ENCODE peak calls at places on chromosomes 3 and 15, in nine cellular contexts. One of them, this sample, is unnamed.

GRCh38 chr15:79938143-79938542 is 32.9 kb downstream of the BCL2A1 start:
- DNase-seq in activated B cell treated with CpG ODN at 0.5 μM for 24 hours: no peak
- DNase-seq in psoas muscle: no peak
- DNase-seq in endodermal cell: no peak
- DNase-seq in fibroblast of mammary gland: no peak
- DNase-seq in esophagus muscularis mucosa: no peak
- DNase-seq in GM23338: no peak
- DNase-seq in AG04450: no peak
- DNase-seq in upper lobe of right lung: no peak
- DNase-seq in this sample: no peak

GRCh38 chr3:51962854-51963530 is 4.3 kb downstream of the PCBP4 start:
- DNase-seq in activated B cell treated with CpG ODN at 0.5 μM for 24 hours: no peak
- DNase-seq in psoas muscle: no peak
- DNase-seq in endodermal cell: peak
- DNase-seq in fibroblast of mammary gland: no peak
- DNase-seq in esophagus muscularis mucosa: no peak
- DNase-seq in GM23338: no peak
- DNase-seq in AG04450: no peak
- DNase-seq in upper lobe of right lung: no peak
- DNase-seq in this sample: no peak

GRCh38 chr3:181823716-181824115 is 112.0 kb downstream of the SOX2 start:
- DNase-seq in activated B cell treated with CpG ODN at 0.5 μM for 24 hours: no peak
- DNase-seq in psoas muscle: no peak
- DNase-seq in endodermal cell: no peak
- DNase-seq in fibroblast of mammary gland: no peak
- DNase-seq in esophagus muscularis mucosa: no peak
- DNase-seq in GM23338: no peak
- DNase-seq in AG04450: no peak
- DNase-seq in upper lobe of right lung: no peak
- DNase-seq in this sample: no peak

GRCh38 chr3:171101982-171102610 is 75.6 kb upstream of the SLC2A2 start:
- DNase-seq in activated B cell treated with CpG ODN at 0.5 μM for 24 hours: no peak
- DNase-seq in psoas muscle: no peak
- DNase-seq in endodermal cell: no peak
- DNase-seq in fibroblast of mammary gland: peak
- DNase-seq in esophagus muscularis mucosa: no peak
- DNase-seq in GM23338: no peak
- DNase-seq in AG04450: no peak
- DNase-seq in upper lobe of right lung: no peak
- DNase-seq in this sample: no peak

GRCh38 chr3:48294611-48295263 is 38.7 kb downstream of the SPINK8 start:
- DNase-seq in activated B cell treated with CpG ODN at 0.5 μM for 24 hours: no peak
- DNase-seq in psoas muscle: no peak
- DNase-seq in endodermal cell: no peak
- DNase-seq in fibroblast of mammary gland: no peak
- DNase-seq in esophagus muscularis mucosa: no peak
- DNase-seq in GM23338: no peak
- DNase-seq in AG04450: no peak
- DNase-seq in upper lobe of right lung: no peak
- DNase-seq in this sample: no peak

GRCh38 chr3:8416965-8417364 is 84.7 kb upstream of the LMCD1 start:
- DNase-seq in activated B cell treated with CpG ODN at 0.5 μM for 24 hours: no peak
- DNase-seq in psoas muscle: no peak
- DNase-seq in endodermal cell: peak
- DNase-seq in fibroblast of mammary gland: peak
- DNase-seq in esophagus muscularis mucosa: no peak
- DNase-seq in GM23338: peak
- DNase-seq in AG04450: no peak
- DNase-seq in upper lobe of right lung: peak
- DNase-seq in this sample: no peak

GRCh38 chr3:5084224-5084623 is 37.9 kb upstream of the ARL8B start:
- DNase-seq in activated B cell treated with CpG ODN at 0.5 μM for 24 hours: no peak
- DNase-seq in psoas muscle: no peak
- DNase-seq in endodermal cell: no peak
- DNase-seq in fibroblast of mammary gland: no peak
- DNase-seq in esophagus muscularis mucosa: no peak
- DNase-seq in GM23338: no peak
- DNase-seq in AG04450: no peak
- DNase-seq in upper lobe of right lung: no peak
- DNase-seq in this sample: no peak

GRCh38 chr3:195082811-195083210 is 188.1 kb downstream of the XXYLT1 start:
- DNase-seq in activated B cell treated with CpG ODN at 0.5 μM for 24 hours: no peak
- DNase-seq in psoas muscle: peak
- DNase-seq in endodermal cell: no peak
- DNase-seq in fibroblast of mammary gland: no peak
- DNase-seq in esophagus muscularis mucosa: no peak
- DNase-seq in GM23338: no peak
- DNase-seq in AG04450: no peak
- DNase-seq in upper lobe of right lung: no peak
- DNase-seq in this sample: no peak

GRCh38 chr3:143138948-143139347 is 19.4 kb downstream of the CHST2 start:
- DNase-seq in activated B cell treated with CpG ODN at 0.5 μM for 24 hours: no peak
- DNase-seq in psoas muscle: no peak
- DNase-seq in endodermal cell: no peak
- DNase-seq in fibroblast of mammary gland: no peak
- DNase-seq in esophagus muscularis mucosa: no peak
- DNase-seq in GM23338: no peak
- DNase-seq in AG04450: no peak
- DNase-seq in upper lobe of right lung: no peak
- DNase-seq in this sample: no peak

GRCh38 chr3:177905173-177905894 is 630.9 kb upstream of the KCNMB2 start:
- DNase-seq in activated B cell treated with CpG ODN at 0.5 μM for 24 hours: no peak
- DNase-seq in psoas muscle: no peak
- DNase-seq in endodermal cell: no peak
- DNase-seq in fibroblast of mammary gland: peak
- DNase-seq in esophagus muscularis mucosa: no peak
- DNase-seq in GM23338: no peak
- DNase-seq in AG04450: peak
- DNase-seq in upper lobe of right lung: no peak
- DNase-seq in this sample: no peak

DNA sequence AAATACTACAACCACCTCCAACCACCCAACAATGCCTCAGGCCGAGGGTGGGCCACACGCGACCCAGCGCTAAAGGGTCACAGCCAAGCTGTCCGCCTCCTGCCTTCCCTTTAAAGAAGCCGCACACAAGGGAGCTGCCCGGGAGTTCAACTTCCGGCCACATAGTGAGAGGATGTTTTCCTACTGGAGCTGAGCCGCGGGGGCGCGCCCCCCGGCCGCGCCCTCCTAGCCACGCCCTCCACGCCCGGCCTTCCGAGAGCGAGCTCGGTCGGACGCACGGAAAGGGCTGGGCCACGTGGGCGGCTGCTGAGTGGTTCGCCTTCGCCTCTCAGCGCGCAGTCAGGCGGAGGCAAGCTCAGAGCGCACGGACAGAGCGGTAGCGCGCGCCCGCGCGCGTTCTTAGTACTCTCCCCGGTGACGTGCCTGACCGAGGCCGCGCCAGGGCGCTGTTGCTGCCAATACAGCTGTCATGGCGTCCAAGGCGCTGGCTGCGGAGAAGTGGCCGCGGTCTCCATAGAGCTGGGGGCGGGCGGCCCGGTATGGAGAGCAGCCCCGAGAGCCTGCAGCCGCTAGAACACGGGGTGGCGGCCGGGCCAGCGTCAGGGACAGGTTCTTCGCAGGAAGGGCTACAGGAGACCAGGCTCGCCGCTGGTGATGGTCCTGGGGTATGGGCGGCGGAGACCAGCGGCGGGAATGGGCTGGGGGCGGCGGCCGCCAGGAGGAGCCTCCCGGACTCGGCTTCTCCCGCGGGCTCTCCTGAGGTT is at the start of gene MINDY2:
- DNase-seq in activated B cell treated with CpG ODN at 0.5 μM for 24 hours: peak
- DNase-seq in psoas muscle: peak
- DNase-seq in endodermal cell: peak
- DNase-seq in fibroblast of mammary gland: peak
- DNase-seq in esophagus muscularis mucosa: peak
- DNase-seq in GM23338: peak
- DNase-seq in AG04450: peak
- DNase-seq in upper lobe of right lung: peak
- DNase-seq in this sample: peak
- TF ChIP-seq CTCF in activated B cell treated with CpG ODN at 0.5 μM for 24 hours: no peak
- TF ChIP-seq CTCF in psoas muscle: peak
- TF ChIP-seq CTCF in endodermal cell: peak
- TF ChIP-seq CTCF in fibroblast of mammary gland: no peak
- TF ChIP-seq CTCF in esophagus muscularis mucosa: peak
- TF ChIP-seq CTCF in GM23338: peak
- TF ChIP-seq CTCF in AG04450: peak
- TF ChIP-seq CTCF in upper lobe of right lung: peak
- TF ChIP-seq CTCF in this sample: peak

DNA sequence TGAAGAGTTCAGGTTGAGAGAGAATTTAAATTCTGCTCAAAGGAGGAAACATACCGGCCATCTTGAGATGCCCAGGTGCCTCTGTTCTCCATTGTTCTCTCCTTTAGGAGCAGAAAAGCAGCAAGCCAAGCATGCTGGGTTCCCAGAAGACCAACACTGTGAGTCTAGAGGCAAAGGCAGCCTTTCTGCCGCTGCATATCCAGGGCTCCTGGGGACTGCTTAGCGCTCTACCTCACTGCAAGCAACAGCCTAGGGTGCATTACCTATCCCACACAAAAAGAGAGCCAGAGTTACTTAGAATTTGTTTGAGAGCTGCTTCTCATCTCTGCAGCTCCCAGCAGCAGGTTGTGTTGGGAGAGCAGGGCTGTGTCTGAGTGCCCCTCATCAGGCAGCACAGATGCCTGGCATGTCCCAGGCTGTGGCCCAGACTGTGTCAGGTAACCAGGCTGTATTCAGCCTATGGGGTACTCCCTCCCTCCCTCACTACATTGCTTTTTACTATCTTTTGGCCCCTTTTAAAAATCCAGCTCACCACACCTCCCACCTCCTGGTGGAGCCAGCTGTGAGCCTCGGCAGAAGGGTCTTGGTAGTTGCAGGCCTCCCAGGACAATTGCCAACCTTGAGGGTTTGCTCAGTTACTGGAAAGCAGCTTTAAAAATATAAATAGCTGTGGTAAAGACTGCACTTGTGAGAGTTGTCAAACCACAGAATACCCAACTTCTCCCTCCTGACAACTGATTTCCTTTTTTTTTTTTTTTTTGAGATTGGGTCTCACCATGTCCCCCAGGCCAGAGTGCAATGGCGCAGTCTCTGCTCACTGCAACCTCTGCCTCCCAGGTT is 30.2 kb downstream of the BCL2L10 start:
- DNase-seq in activated B cell treated with CpG ODN at 0.5 μM for 24 hours: no peak
- DNase-seq in psoas muscle: no peak
- DNase-seq in endodermal cell: no peak
- DNase-seq in fibroblast of mammary gland: no peak
- DNase-seq in esophagus muscularis mucosa: no peak
- DNase-seq in GM23338: no peak
- DNase-seq in AG04450: peak
- DNase-seq in upper lobe of right lung: no peak
- DNase-seq in this sample: peak
- TF ChIP-seq CTCF in activated B cell treated with CpG ODN at 0.5 μM for 24 hours: no peak
- TF ChIP-seq CTCF in psoas muscle: no peak
- TF ChIP-seq CTCF in endodermal cell: no peak
- TF ChIP-seq CTCF in fibroblast of mammary gland: no peak
- TF ChIP-seq CTCF in esophagus muscularis mucosa: no peak
- TF ChIP-seq CTCF in GM23338: no peak
- TF ChIP-seq CTCF in AG04450: no peak
- TF ChIP-seq CTCF in upper lobe of right lung: no peak
- TF ChIP-seq CTCF in this sample: no peak

GRCh38 chr3:133384331-133385027 is 15.4 kb upstream of the BFSP2 start:
- DNase-seq in activated B cell treated with CpG ODN at 0.5 μM for 24 hours: peak
- DNase-seq in psoas muscle: peak
- DNase-seq in endodermal cell: peak
- DNase-seq in fibroblast of mammary gland: peak
- DNase-seq in esophagus muscularis mucosa: no peak
- DNase-seq in GM23338: peak
- DNase-seq in AG04450: peak
- DNase-seq in upper lobe of right lung: peak
- DNase-seq in this sample: peak
- TF ChIP-seq CTCF in activated B cell treated with CpG ODN at 0.5 μM for 24 hours: no peak
- TF ChIP-seq CTCF in psoas muscle: peak
- TF ChIP-seq CTCF in endodermal cell: peak
- TF ChIP-seq CTCF in fibroblast of mammary gland: peak
- TF ChIP-seq CTCF in esophagus muscularis mucosa: peak
- TF ChIP-seq CTCF in GM23338: peak
- TF ChIP-seq CTCF in AG04450: peak
- TF ChIP-seq CTCF in upper lobe of right lung: peak
- TF ChIP-seq CTCF in this sample: peak

GRCh38 chr3:189652042-189652441 is 20.9 kb downstream of the TP63 start:
- DNase-seq in activated B cell treated with CpG ODN at 0.5 μM for 24 hours: no peak
- DNase-seq in psoas muscle: no peak
- DNase-seq in endodermal cell: peak
- DNase-seq in fibroblast of mammary gland: peak
- DNase-seq in esophagus muscularis mucosa: no peak
- DNase-seq in GM23338: peak
- DNase-seq in AG04450: no peak
- DNase-seq in upper lobe of right lung: no peak
- DNase-seq in this sample: no peak
- TF ChIP-seq CTCF in activated B cell treated with CpG ODN at 0.5 μM for 24 hours: no peak
- TF ChIP-seq CTCF in psoas muscle: no peak
- TF ChIP-seq CTCF in endodermal cell: peak
- TF ChIP-seq CTCF in fibroblast of mammary gland: peak
- TF ChIP-seq CTCF in esophagus muscularis mucosa: no peak
- TF ChIP-seq CTCF in GM23338: peak
- TF ChIP-seq CTCF in AG04450: peak
- TF ChIP-seq CTCF in upper lobe of right lung: no peak
- TF ChIP-seq CTCF in this sample: peak

GRCh38 chr3:185989511-185989910 is 51.7 kb upstream of the TRA2B start:
- DNase-seq in activated B cell treated with CpG ODN at 0.5 μM for 24 hours: no peak
- DNase-seq in psoas muscle: no peak
- DNase-seq in endodermal cell: no peak
- DNase-seq in fibroblast of mammary gland: no peak
- DNase-seq in esophagus muscularis mucosa: no peak
- DNase-seq in GM23338: no peak
- DNase-seq in AG04450: no peak
- DNase-seq in upper lobe of right lung: no peak
- DNase-seq in this sample: no peak

GRCh38 chr3:185984203-185984602 is 46.4 kb upstream of the TRA2B start:
- DNase-seq in activated B cell treated with CpG ODN at 0.5 μM for 24 hours: no peak
- DNase-seq in psoas muscle: no peak
- DNase-seq in endodermal cell: no peak
- DNase-seq in fibroblast of mammary gland: no peak
- DNase-seq in esophagus muscularis mucosa: no peak
- DNase-seq in GM23338: no peak
- DNase-seq in AG04450: no peak
- DNase-seq in upper lobe of right lung: no peak
- DNase-seq in this sample: no peak

GRCh38 chr3:185988816-185989175 is 51.0 kb upstream of the TRA2B start:
- DNase-seq in activated B cell treated with CpG ODN at 0.5 μM for 24 hours: no peak
- DNase-seq in psoas muscle: no peak
- DNase-seq in endodermal cell: peak
- DNase-seq in fibroblast of mammary gland: no peak
- DNase-seq in esophagus muscularis mucosa: no peak
- DNase-seq in GM23338: no peak
- DNase-seq in AG04450: no peak
- DNase-seq in upper lobe of right lung: no peak
- DNase-seq in this sample: no peak

GRCh38 chr3:185986201-185986600 is 48.4 kb upstream of the TRA2B start:
- DNase-seq in activated B cell treated with CpG ODN at 0.5 μM for 24 hours: no peak
- DNase-seq in psoas muscle: no peak
- DNase-seq in endodermal cell: peak
- DNase-seq in fibroblast of mammary gland: no peak
- DNase-seq in esophagus muscularis mucosa: no peak
- DNase-seq in GM23338: no peak
- DNase-seq in AG04450: no peak
- DNase-seq in upper lobe of right lung: no peak
- DNase-seq in this sample: no peak

GRCh38 chr3:185988080-185988815 is 50.4 kb upstream of the TRA2B start:
- DNase-seq in activated B cell treated with CpG ODN at 0.5 μM for 24 hours: no peak
- DNase-seq in psoas muscle: no peak
- DNase-seq in endodermal cell: peak
- DNase-seq in fibroblast of mammary gland: no peak
- DNase-seq in esophagus muscularis mucosa: no peak
- DNase-seq in GM23338: peak
- DNase-seq in AG04450: no peak
- DNase-seq in upper lobe of right lung: no peak
- DNase-seq in this sample: no peak
- TF ChIP-seq CTCF in activated B cell treated with CpG ODN at 0.5 μM for 24 hours: no peak
- TF ChIP-seq CTCF in psoas muscle: no peak
- TF ChIP-seq CTCF in endodermal cell: peak
- TF ChIP-seq CTCF in fibroblast of mammary gland: no peak
- TF ChIP-seq CTCF in esophagus muscularis mucosa: no peak
- TF ChIP-seq CTCF in GM23338: peak
- TF ChIP-seq CTCF in AG04450: peak
- TF ChIP-seq CTCF in upper lobe of right lung: no peak
- TF ChIP-seq CTCF in this sample: no peak